ENCODE peak calls at places on chromosomes 6 and 20, in nine cellular contexts. One of them, this sample, is unnamed.

GRCh38 chr20:50642288-50642803 is 49.0 kb downstream of the RIPOR3 start:
- DNase-seq in spleen: no peak
- DNase-seq in IMR-90: no peak
- DNase-seq in Peyer's patch: no peak
- DNase-seq in adrenal gland: no peak
- DNase-seq in transverse colon: no peak
- DNase-seq in uterus: no peak
- DNase-seq in esophagus muscularis mucosa: no peak
- DNase-seq in HepG2: no peak
- DNase-seq in this sample: no peak

GRCh38 chr6:136547336-136547735 is 2.9 kb downstream of the MAP7 start:
- DNase-seq in spleen: no peak
- DNase-seq in IMR-90: peak; percentile 63
- DNase-seq in Peyer's patch: no peak
- DNase-seq in adrenal gland: no peak
- DNase-seq in transverse colon: no peak
- DNase-seq in uterus: no peak
- DNase-seq in esophagus muscularis mucosa: no peak
- DNase-seq in HepG2: no peak
- DNase-seq in this sample: no peak

GRCh38 chr6:64258752-64259151 is 623.1 kb downstream of the PHF3 start:
- DNase-seq in spleen: no peak
- DNase-seq in IMR-90: no peak
- DNase-seq in Peyer's patch: no peak
- DNase-seq in adrenal gland: no peak
- DNase-seq in transverse colon: no peak
- DNase-seq in uterus: no peak
- DNase-seq in esophagus muscularis mucosa: no peak
- DNase-seq in HepG2: peak; percentile 9
- DNase-seq in this sample: no peak

GRCh38 chr6:110518281-110518623 is 41.8 kb upstream of the SLC22A16 start:
- DNase-seq in spleen: no peak
- DNase-seq in IMR-90: peak; percentile 29
- DNase-seq in Peyer's patch: no peak
- DNase-seq in adrenal gland: no peak
- DNase-seq in transverse colon: no peak
- DNase-seq in uterus: no peak
- DNase-seq in esophagus muscularis mucosa: no peak
- DNase-seq in HepG2: peak; percentile 34
- DNase-seq in this sample: no peak

GRCh38 chr6:7628479-7628878 is 38.5 kb downstream of the SNRNP48 start:
- DNase-seq in spleen: no peak
- DNase-seq in IMR-90: peak; percentile 71
- DNase-seq in Peyer's patch: no peak
- DNase-seq in adrenal gland: no peak
- DNase-seq in transverse colon: no peak
- DNase-seq in uterus: no peak
- DNase-seq in esophagus muscularis mucosa: no peak
- DNase-seq in HepG2: no peak
- DNase-seq in this sample: no peak

GRCh38 chr6:10084276-10084993 is 330.4 kb downstream of the TFAP2A start:
- DNase-seq in spleen: no peak
- DNase-seq in IMR-90: no peak
- DNase-seq in Peyer's patch: no peak
- DNase-seq in adrenal gland: no peak
- DNase-seq in transverse colon: no peak
- DNase-seq in uterus: no peak
- DNase-seq in esophagus muscularis mucosa: no peak
- DNase-seq in HepG2: no peak
- DNase-seq in this sample: no peak

GRCh38 chr20:25238319-25239037 is 9.4 kb upstream of the PYGB start:
- DNase-seq in spleen: no peak
- DNase-seq in IMR-90: peak; percentile 73
- DNase-seq in Peyer's patch: no peak
- DNase-seq in adrenal gland: no peak
- DNase-seq in transverse colon: no peak
- DNase-seq in uterus: no peak
- DNase-seq in esophagus muscularis mucosa: no peak
- DNase-seq in HepG2: no peak
- DNase-seq in this sample: no peak

GRCh38 chr6:166435574-166435973 is 52.8 kb upstream of the MPC1 start:
- DNase-seq in spleen: no peak
- DNase-seq in IMR-90: no peak
- DNase-seq in Peyer's patch: no peak
- DNase-seq in adrenal gland: peak; percentile 66
- DNase-seq in transverse colon: peak; percentile 24
- DNase-seq in uterus: no peak
- DNase-seq in esophagus muscularis mucosa: no peak
- DNase-seq in HepG2: no peak
- DNase-seq in this sample: no peak

GRCh38 chr20:59082981-59083380 is 40.4 kb upstream of the PRELID3B start:
- DNase-seq in spleen: no peak
- DNase-seq in IMR-90: peak; percentile 77
- DNase-seq in Peyer's patch: no peak
- DNase-seq in adrenal gland: no peak
- DNase-seq in transverse colon: no peak
- DNase-seq in uterus: no peak
- DNase-seq in esophagus muscularis mucosa: no peak
- DNase-seq in HepG2: no peak
- DNase-seq in this sample: no peak

GRCh38 chr6:84546427-84546914 is 217.9 kb downstream of the TBX18 start:
- DNase-seq in spleen: no peak
- DNase-seq in IMR-90: no peak
- DNase-seq in Peyer's patch: no peak
- DNase-seq in adrenal gland: no peak
- DNase-seq in transverse colon: no peak
- DNase-seq in uterus: no peak
- DNase-seq in esophagus muscularis mucosa: no peak
- DNase-seq in HepG2: no peak
- DNase-seq in this sample: no peak

GRCh38 chr6:16334671-16335070 is 96.3 kb downstream of the GMPR start:
- DNase-seq in spleen: no peak
- DNase-seq in IMR-90: peak; percentile 94
- DNase-seq in Peyer's patch: no peak
- DNase-seq in adrenal gland: peak; percentile 94
- DNase-seq in transverse colon: peak; percentile 57
- DNase-seq in uterus: peak; percentile 90
- DNase-seq in esophagus muscularis mucosa: no peak
- DNase-seq in HepG2: no peak
- DNase-seq in this sample: peak; percentile 61

GRCh38 chr6:167525774-167526173 is 200.9 kb downstream of the TTLL2 start:
- DNase-seq in spleen: no peak
- DNase-seq in IMR-90: no peak
- DNase-seq in Peyer's patch: no peak
- DNase-seq in adrenal gland: no peak
- DNase-seq in transverse colon: no peak
- DNase-seq in uterus: no peak
- DNase-seq in esophagus muscularis mucosa: no peak
- DNase-seq in HepG2: no peak
- DNase-seq in this sample: no peak

GRCh38 chr6:43910638-43911353 is 140.8 kb downstream of the VEGFA start:
- DNase-seq in spleen: no peak
- DNase-seq in IMR-90: peak; percentile 86
- DNase-seq in Peyer's patch: no peak
- DNase-seq in adrenal gland: no peak
- DNase-seq in transverse colon: no peak
- DNase-seq in uterus: peak; percentile 56
- DNase-seq in esophagus muscularis mucosa: no peak
- DNase-seq in HepG2: no peak
- DNase-seq in this sample: no peak

GRCh38 chr20:33441142-33441955 is 2.2 kb downstream of the SNTA1 start:
- DNase-seq in spleen: no peak
- DNase-seq in IMR-90: no peak
- DNase-seq in Peyer's patch: no peak
- DNase-seq in adrenal gland: peak; percentile 73
- DNase-seq in transverse colon: no peak
- DNase-seq in uterus: no peak
- DNase-seq in esophagus muscularis mucosa: no peak
- DNase-seq in HepG2: peak; percentile 71
- DNase-seq in this sample: no peak

GRCh38 chr20:57785720-57786119 is 75.9 kb upstream of the PMEPA1 start:
- DNase-seq in spleen: peak; percentile 22
- DNase-seq in IMR-90: no peak
- DNase-seq in Peyer's patch: no peak
- DNase-seq in adrenal gland: no peak
- DNase-seq in transverse colon: no peak
- DNase-seq in uterus: no peak
- DNase-seq in esophagus muscularis mucosa: no peak
- DNase-seq in HepG2: no peak
- DNase-seq in this sample: no peak

GRCh38 chr6:125004198-125004597 is 42.0 kb downstream of the RNF217 start:
- DNase-seq in spleen: no peak
- DNase-seq in IMR-90: no peak
- DNase-seq in Peyer's patch: no peak
- DNase-seq in adrenal gland: no peak
- DNase-seq in transverse colon: no peak
- DNase-seq in uterus: no peak
- DNase-seq in esophagus muscularis mucosa: no peak
- DNase-seq in HepG2: no peak
- DNase-seq in this sample: no peak
- TF ChIP-seq POLR2A in spleen: no peak
- TF ChIP-seq POLR2A in IMR-90: no peak
- TF ChIP-seq POLR2A in Peyer's patch: no peak
- TF ChIP-seq POLR2A in adrenal gland: no peak
- TF ChIP-seq POLR2A in transverse colon: no peak
- TF ChIP-seq POLR2A in uterus: no peak
- TF ChIP-seq POLR2A in esophagus muscularis mucosa: no peak
- TF ChIP-seq POLR2A in HepG2: no peak
- TF ChIP-seq POLR2A in this sample: no peak

DNA sequence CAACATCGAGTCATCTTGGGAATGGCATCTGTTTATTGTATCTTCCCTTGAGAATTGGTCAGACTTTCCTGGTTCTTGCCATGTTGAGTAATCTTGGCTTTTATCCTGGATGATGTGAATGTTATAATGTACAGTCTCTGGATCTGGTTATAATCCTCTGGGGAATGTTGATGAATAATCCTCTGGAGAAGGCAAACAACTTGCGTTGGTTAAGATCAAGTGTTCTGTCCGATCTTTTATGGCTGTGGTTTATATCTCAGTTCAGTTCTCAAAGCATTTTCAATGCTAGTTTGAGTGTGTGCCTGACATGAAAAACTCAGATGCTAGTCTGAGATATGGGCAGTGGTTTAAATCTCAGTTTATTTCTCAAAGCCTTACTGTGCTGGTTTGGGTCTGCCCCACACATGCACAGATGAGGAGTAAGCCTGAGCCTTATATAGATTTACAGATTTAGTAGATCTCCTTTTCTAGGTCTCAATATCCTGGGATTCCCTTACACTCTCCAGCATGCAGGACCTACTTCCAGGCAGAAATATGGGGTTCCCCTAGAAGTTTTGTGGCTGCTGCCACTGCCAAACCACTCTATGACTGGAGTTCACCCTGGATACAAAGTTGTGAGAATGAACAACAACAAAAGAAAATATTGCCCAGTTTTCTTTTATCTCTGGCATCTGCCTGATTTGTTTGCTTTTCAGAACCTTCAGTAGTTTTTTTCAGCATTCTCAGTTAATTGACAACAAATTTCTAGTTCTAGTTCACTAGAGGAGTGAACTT is 191.8 kb upstream of the MAN1A1 start:
- DNase-seq in spleen: no peak
- DNase-seq in IMR-90: peak; percentile 100
- DNase-seq in Peyer's patch: no peak
- DNase-seq in adrenal gland: no peak
- DNase-seq in transverse colon: no peak
- DNase-seq in uterus: peak; percentile 24
- DNase-seq in esophagus muscularis mucosa: no peak
- DNase-seq in HepG2: no peak
- DNase-seq in this sample: no peak
- H3K4me1 ChIP-seq in spleen: no peaks in the 10 kb centered on the region
- H3K4me1 ChIP-seq in IMR-90: peaks cover 14% of the 10 kb centered on the region
- H3K4me1 ChIP-seq in Peyer's patch: no peaks in the 10 kb centered on the region
- H3K4me1 ChIP-seq in adrenal gland: no peaks in the 10 kb centered on the region
- H3K4me1 ChIP-seq in transverse colon: peaks cover 10% of the 10 kb centered on the region
- H3K4me1 ChIP-seq in uterus: no peaks in the 10 kb centered on the region
- H3K4me1 ChIP-seq in esophagus muscularis mucosa: peaks cover 35% of the 10 kb centered on the region
- H3K4me1 ChIP-seq in HepG2: no peaks in the 10 kb centered on the region
- H3K4me1 ChIP-seq in this sample: peaks cover 2% of the 10 kb centered on the region

GRCh38 chr20:17895641-17896246 is 72.8 kb downstream of the SNX5 start:
- DNase-seq in spleen: peak; percentile 88
- DNase-seq in IMR-90: peak; percentile 70
- DNase-seq in Peyer's patch: no peak
- DNase-seq in adrenal gland: peak; percentile 79
- DNase-seq in transverse colon: peak; percentile 58
- DNase-seq in uterus: peak; percentile 81
- DNase-seq in esophagus muscularis mucosa: no peak
- DNase-seq in HepG2: no peak
- DNase-seq in this sample: peak; percentile 75
- TF ChIP-seq POLR2A in spleen: no peak
- TF ChIP-seq POLR2A in IMR-90: peak; percentile 38
- TF ChIP-seq POLR2A in Peyer's patch: no peak
- TF ChIP-seq POLR2A in adrenal gland: no peak
- TF ChIP-seq POLR2A in transverse colon: no peak
- TF ChIP-seq POLR2A in uterus: peak; percentile 39
- TF ChIP-seq POLR2A in esophagus muscularis mucosa: no peak
- TF ChIP-seq POLR2A in HepG2: no peak
- TF ChIP-seq POLR2A in this sample: no peak

GRCh38 chr6:35019171-35019570 is 122.0 kb downstream of the TCP11 start:
- DNase-seq in spleen: no peak
- DNase-seq in IMR-90: no peak
- DNase-seq in Peyer's patch: no peak
- DNase-seq in adrenal gland: no peak
- DNase-seq in transverse colon: no peak
- DNase-seq in uterus: no peak
- DNase-seq in esophagus muscularis mucosa: peak; percentile 26
- DNase-seq in HepG2: no peak
- DNase-seq in this sample: no peak

GRCh38 chr6:35021014-35021413 is 120.1 kb downstream of the TCP11 start:
- DNase-seq in spleen: no peak
- DNase-seq in IMR-90: no peak
- DNase-seq in Peyer's patch: no peak
- DNase-seq in adrenal gland: peak; percentile 76
- DNase-seq in transverse colon: no peak
- DNase-seq in uterus: peak; percentile 32
- DNase-seq in esophagus muscularis mucosa: no peak
- DNase-seq in HepG2: no peak
- DNase-seq in this sample: peak; percentile 59

GRCh38 chr6:35018746-35019145 is 122.4 kb downstream of the TCP11 start:
- DNase-seq in spleen: no peak
- DNase-seq in IMR-90: no peak
- DNase-seq in Peyer's patch: no peak
- DNase-seq in adrenal gland: peak; percentile 36
- DNase-seq in transverse colon: no peak
- DNase-seq in uterus: no peak
- DNase-seq in esophagus muscularis mucosa: no peak
- DNase-seq in HepG2: no peak
- DNase-seq in this sample: no peak

GRCh38 chr6:35018184-35018523 is 123.0 kb downstream of the TCP11 start:
- DNase-seq in spleen: no peak
- DNase-seq in IMR-90: no peak
- DNase-seq in Peyer's patch: no peak
- DNase-seq in adrenal gland: no peak
- DNase-seq in transverse colon: no peak
- DNase-seq in uterus: no peak
- DNase-seq in esophagus muscularis mucosa: peak; percentile 92
- DNase-seq in HepG2: no peak
- DNase-seq in this sample: no peak

DNA sequence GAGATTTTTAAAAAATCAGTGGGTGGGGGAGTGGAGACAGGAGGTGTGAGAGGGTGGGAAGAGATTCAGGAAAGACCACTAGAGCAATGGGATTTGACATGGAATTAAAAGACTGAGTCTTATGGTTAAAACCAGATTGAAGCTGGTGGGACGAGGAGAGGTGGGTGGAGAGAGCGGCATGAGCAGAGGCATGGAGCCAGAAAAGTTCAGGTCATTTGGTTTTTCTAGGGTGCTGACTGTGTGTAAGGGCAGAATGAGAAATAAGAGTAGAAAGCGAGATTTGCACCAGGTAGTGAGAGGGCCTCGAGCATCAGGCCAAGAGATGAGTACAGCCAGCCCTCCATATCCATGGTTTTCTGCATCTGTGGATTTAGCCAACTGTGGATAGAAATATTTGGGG is 121.3 kb downstream of the TCP11 start:
- DNase-seq in spleen: no peak
- DNase-seq in IMR-90: no peak
- DNase-seq in Peyer's patch: no peak
- DNase-seq in adrenal gland: peak; percentile 38
- DNase-seq in transverse colon: no peak
- DNase-seq in uterus: no peak
- DNase-seq in esophagus muscularis mucosa: no peak
- DNase-seq in HepG2: no peak
- DNase-seq in this sample: no peak
- H3K4me1 ChIP-seq in spleen: peaks cover 70% of the 10 kb centered on the region
- H3K4me1 ChIP-seq in IMR-90: peaks cover 29% of the 10 kb centered on the region
- H3K4me1 ChIP-seq in Peyer's patch: no peaks in the 10 kb centered on the region
- H3K4me1 ChIP-seq in adrenal gland: peaks cover 83% of the 10 kb centered on the region
- H3K4me1 ChIP-seq in transverse colon: peaks cover 34% of the 10 kb centered on the region
- H3K4me1 ChIP-seq in uterus: no peaks in the 10 kb centered on the region
- H3K4me1 ChIP-seq in esophagus muscularis mucosa: peaks cover 82% of the 10 kb centered on the region
- H3K4me1 ChIP-seq in HepG2: no peaks in the 10 kb centered on the region
- H3K4me1 ChIP-seq in this sample: peaks cover 24% of the 10 kb centered on the region